ENCODE peak calls at places on chromosomes 5 and 9, in seven cellular contexts. One of them, this sample, is unnamed.

GRCh38 chr9:3906437-3907213 is 380.8 kb upstream of the RFX3 start:
- DNase-seq in AG04450: peak
- DNase-seq in cardiac muscle cell: peak
- DNase-seq in lower lobe of right lung: no peak
- DNase-seq in spleen: no peak
- DNase-seq in SJSA1: peak
- DNase-seq in foreskin keratinocyte: peak
- DNase-seq in this sample: no peak

GRCh38 chr5:109614316-109614715 is 75.4 kb upstream of the MAN2A1 start:
- DNase-seq in cardiac muscle cell: no peak
- DNase-seq in foreskin keratinocyte: no peak
- DNase-seq in spleen: no peak
- DNase-seq in lower lobe of right lung: no peak
- DNase-seq in SJSA1: no peak
- DNase-seq in AG04450: no peak
- DNase-seq in this sample: no peak

GRCh38 chr9:135494791-135495559 is 5.5 kb upstream of the MRPS2 start:
- DNase-seq in lower lobe of right lung: peak
- DNase-seq in SJSA1: no peak
- DNase-seq in foreskin keratinocyte: no peak
- DNase-seq in spleen: peak
- DNase-seq in cardiac muscle cell: no peak
- DNase-seq in AG04450: no peak
- DNase-seq in this sample: no peak

GRCh38 chr5:149471406-149472183 is 79.6 kb downstream of the CSNK1A1 start:
- DNase-seq in foreskin keratinocyte: peak
- DNase-seq in spleen: no peak
- DNase-seq in AG04450: no peak
- DNase-seq in lower lobe of right lung: no peak
- DNase-seq in cardiac muscle cell: peak
- DNase-seq in SJSA1: no peak
- DNase-seq in this sample: no peak

GRCh38 chr5:29780401-29780800 is 1413.1 kb upstream of the CDH6 start:
- DNase-seq in SJSA1: no peak
- DNase-seq in lower lobe of right lung: no peak
- DNase-seq in AG04450: no peak
- DNase-seq in spleen: no peak
- DNase-seq in foreskin keratinocyte: no peak
- DNase-seq in cardiac muscle cell: no peak
- DNase-seq in this sample: no peak

GRCh38 chr5:98299435-98299834 is 474.0 kb upstream of the RGMB start:
- DNase-seq in AG04450: no peak
- DNase-seq in foreskin keratinocyte: peak
- DNase-seq in cardiac muscle cell: no peak
- DNase-seq in spleen: no peak
- DNase-seq in SJSA1: no peak
- DNase-seq in lower lobe of right lung: no peak
- DNase-seq in this sample: no peak

GRCh38 chr5:135069895-135070657 is 36.0 kb upstream of the PITX1 start:
- DNase-seq in spleen: peak
- DNase-seq in AG04450: no peak
- DNase-seq in foreskin keratinocyte: no peak
- DNase-seq in SJSA1: no peak
- DNase-seq in lower lobe of right lung: no peak
- DNase-seq in cardiac muscle cell: no peak
- DNase-seq in this sample: no peak

GRCh38 chr9:524008-524407 is 309.3 kb downstream of the DOCK8 start:
- DNase-seq in AG04450: no peak
- DNase-seq in SJSA1: no peak
- DNase-seq in foreskin keratinocyte: peak
- DNase-seq in lower lobe of right lung: no peak
- DNase-seq in cardiac muscle cell: no peak
- DNase-seq in spleen: no peak
- DNase-seq in this sample: no peak

GRCh38 chr9:12680341-12680740 is 12.8 kb upstream of the TYRP1 start:
- DNase-seq in AG04450: no peak
- DNase-seq in spleen: no peak
- DNase-seq in lower lobe of right lung: no peak
- DNase-seq in foreskin keratinocyte: peak
- DNase-seq in cardiac muscle cell: peak
- DNase-seq in SJSA1: peak
- DNase-seq in this sample: no peak

GRCh38 chr9:109250311-109250741 is 70.5 kb downstream of the EPB41L4B start:
- DNase-seq in cardiac muscle cell: no peak
- DNase-seq in foreskin keratinocyte: no peak
- DNase-seq in lower lobe of right lung: no peak
- DNase-seq in SJSA1: no peak
- DNase-seq in AG04450: no peak
- DNase-seq in spleen: no peak
- DNase-seq in this sample: no peak

GRCh38 chr9:14271078-14271673 is 42.8 kb downstream of the NFIB start:
- DNase-seq in SJSA1: peak
- DNase-seq in spleen: no peak
- DNase-seq in lower lobe of right lung: no peak
- DNase-seq in cardiac muscle cell: peak
- DNase-seq in foreskin keratinocyte: no peak
- DNase-seq in AG04450: peak
- DNase-seq in this sample: no peak

GRCh38 chr9:99187311-99187710 is 34.4 kb downstream of the ALG2 start:
- DNase-seq in lower lobe of right lung: no peak
- DNase-seq in cardiac muscle cell: no peak
- DNase-seq in spleen: no peak
- DNase-seq in SJSA1: no peak
- DNase-seq in AG04450: no peak
- DNase-seq in foreskin keratinocyte: no peak
- DNase-seq in this sample: no peak

GRCh38 chr9:107260437-107261081 is 22.5 kb upstream of the RAD23B start:
- DNase-seq in lower lobe of right lung: no peak
- DNase-seq in spleen: no peak
- DNase-seq in SJSA1: no peak
- DNase-seq in foreskin keratinocyte: no peak
- DNase-seq in AG04450: no peak
- DNase-seq in cardiac muscle cell: no peak
- DNase-seq in this sample: no peak

GRCh38 chr9:95981741-95982390 is 106.4 kb downstream of the ERCC6L2 start:
- DNase-seq in SJSA1: peak
- DNase-seq in foreskin keratinocyte: no peak
- DNase-seq in lower lobe of right lung: no peak
- DNase-seq in cardiac muscle cell: no peak
- DNase-seq in AG04450: no peak
- DNase-seq in spleen: no peak
- DNase-seq in this sample: no peak

GRCh38 chr9:35277649-35278359 is 116.0 kb downstream of the UNC13B start:
- DNase-seq in spleen: no peak
- DNase-seq in SJSA1: no peak
- DNase-seq in AG04450: peak
- DNase-seq in cardiac muscle cell: peak
- DNase-seq in foreskin keratinocyte: no peak
- DNase-seq in lower lobe of right lung: no peak
- DNase-seq in this sample: no peak

GRCh38 chr5:139765409-139766217 is 30.0 kb upstream of the PSD2 start:
- DNase-seq in cardiac muscle cell: peak
- DNase-seq in AG04450: no peak
- DNase-seq in lower lobe of right lung: peak
- DNase-seq in SJSA1: peak
- DNase-seq in spleen: peak
- DNase-seq in foreskin keratinocyte: peak
- DNase-seq in this sample: no peak

GRCh38 chr9:27447036-27447700 is 76.9 kb upstream of the IFNK start:
- DNase-seq in lower lobe of right lung: no peak
- DNase-seq in spleen: no peak
- DNase-seq in AG04450: no peak
- DNase-seq in SJSA1: no peak
- DNase-seq in cardiac muscle cell: no peak
- DNase-seq in foreskin keratinocyte: no peak
- DNase-seq in this sample: no peak

GRCh38 chr5:80219381-80219780 is 36.5 kb downstream of the SERINC5 start:
- DNase-seq in cardiac muscle cell: no peak
- DNase-seq in foreskin keratinocyte: no peak
- DNase-seq in lower lobe of right lung: no peak
- DNase-seq in spleen: no peak
- DNase-seq in AG04450: no peak
- DNase-seq in SJSA1: no peak
- DNase-seq in this sample: no peak

GRCh38 chr5:142869883-142870282 is 99.7 kb downstream of the ARHGAP26 start:
- DNase-seq in AG04450: no peak
- DNase-seq in cardiac muscle cell: no peak
- DNase-seq in spleen: no peak
- DNase-seq in lower lobe of right lung: no peak
- DNase-seq in foreskin keratinocyte: no peak
- DNase-seq in SJSA1: no peak
- DNase-seq in this sample: no peak

GRCh38 chr5:171094356-171094755 is 214.7 kb upstream of the TLX3 start:
- DNase-seq in AG04450: no peak
- DNase-seq in spleen: no peak
- DNase-seq in foreskin keratinocyte: no peak
- DNase-seq in cardiac muscle cell: no peak
- DNase-seq in SJSA1: no peak
- DNase-seq in lower lobe of right lung: no peak
- DNase-seq in this sample: no peak

GRCh38 chr9:125176632-125177031 is 13.0 kb downstream of the PPP6C start:
- DNase-seq in foreskin keratinocyte: no peak
- DNase-seq in lower lobe of right lung: no peak
- DNase-seq in AG04450: no peak
- DNase-seq in cardiac muscle cell: no peak
- DNase-seq in SJSA1: no peak
- DNase-seq in spleen: no peak
- DNase-seq in this sample: no peak

GRCh38 chr9:129497064-129497836 is 123.7 kb downstream of the C9orf50 start:
- DNase-seq in cardiac muscle cell: no peak
- DNase-seq in AG04450: no peak
- DNase-seq in foreskin keratinocyte: no peak
- DNase-seq in lower lobe of right lung: no peak
- DNase-seq in SJSA1: peak
- DNase-seq in spleen: no peak
- DNase-seq in this sample: no peak

GRCh38 chr5:65157906-65158603 is 323.7 kb downstream of the ADAMTS6 start:
- DNase-seq in SJSA1: no peak
- DNase-seq in spleen: no peak
- DNase-seq in foreskin keratinocyte: peak
- DNase-seq in cardiac muscle cell: no peak
- DNase-seq in AG04450: no peak
- DNase-seq in lower lobe of right lung: no peak
- DNase-seq in this sample: no peak

GRCh38 chr9:131740898-131741297 is 1.0 kb upstream of the RAPGEF1 start:
- DNase-seq in foreskin keratinocyte: no peak
- DNase-seq in lower lobe of right lung: peak
- DNase-seq in cardiac muscle cell: no peak
- DNase-seq in spleen: peak
- DNase-seq in AG04450: no peak
- DNase-seq in SJSA1: no peak
- DNase-seq in this sample: no peak
- H3K27ac ChIP-seq in foreskin keratinocyte: no peak
- H3K27ac ChIP-seq in lower lobe of right lung: no peak
- H3K27ac ChIP-seq in cardiac muscle cell: no peak
- H3K27ac ChIP-seq in spleen: no peak
- H3K27ac ChIP-seq in AG04450: no peak
- H3K27ac ChIP-seq in SJSA1: no peak
- H3K27ac ChIP-seq in this sample: no peak

GRCh38 chr5:53322257-53322656 is 158.2 kb upstream of the FST start:
- DNase-seq in cardiac muscle cell: no peak
- DNase-seq in foreskin keratinocyte: peak
- DNase-seq in AG04450: no peak
- DNase-seq in SJSA1: peak
- DNase-seq in spleen: no peak
- DNase-seq in lower lobe of right lung: no peak
- DNase-seq in this sample: no peak

GRCh38 chr5:53321721-53322120 is 158.7 kb upstream of the FST start:
- DNase-seq in SJSA1: no peak
- DNase-seq in foreskin keratinocyte: no peak
- DNase-seq in lower lobe of right lung: no peak
- DNase-seq in cardiac muscle cell: no peak
- DNase-seq in AG04450: no peak
- DNase-seq in spleen: no peak
- DNase-seq in this sample: no peak

GRCh38 chr5:53323943-53324642 is 156.3 kb upstream of the FST start:
- DNase-seq in lower lobe of right lung: no peak
- DNase-seq in foreskin keratinocyte: peak
- DNase-seq in cardiac muscle cell: no peak
- DNase-seq in spleen: no peak
- DNase-seq in AG04450: no peak
- DNase-seq in SJSA1: no peak
- DNase-seq in this sample: no peak

GRCh38 chr5:53321073-53321472 is 159.4 kb upstream of the FST start:
- DNase-seq in cardiac muscle cell: no peak
- DNase-seq in foreskin keratinocyte: peak
- DNase-seq in spleen: no peak
- DNase-seq in AG04450: no peak
- DNase-seq in SJSA1: no peak
- DNase-seq in lower lobe of right lung: no peak
- DNase-seq in this sample: no peak

DNA sequence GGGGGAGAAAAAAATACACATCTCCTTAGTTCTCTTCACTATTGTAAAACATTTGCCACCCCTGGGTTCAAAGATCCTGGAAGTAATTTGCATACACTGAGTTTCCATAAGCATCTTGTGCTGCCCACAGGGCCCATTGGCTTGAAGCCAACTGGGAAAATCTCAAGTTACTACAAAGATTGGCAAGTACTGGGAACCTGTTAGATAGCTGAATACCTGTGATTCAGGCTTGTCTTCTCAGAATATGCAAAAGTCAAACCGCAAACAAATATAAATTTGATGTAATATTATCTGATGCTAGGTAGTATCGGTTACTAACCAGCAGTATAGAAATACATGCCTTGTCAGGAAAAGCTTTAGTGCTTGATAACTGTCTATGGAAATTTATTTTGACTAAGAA is 156.9 kb upstream of the FST start:
- DNase-seq in foreskin keratinocyte: peak
- DNase-seq in AG04450: no peak
- DNase-seq in cardiac muscle cell: no peak
- DNase-seq in lower lobe of right lung: no peak
- DNase-seq in spleen: no peak
- DNase-seq in SJSA1: no peak
- DNase-seq in this sample: no peak
- H3K27ac ChIP-seq in foreskin keratinocyte: peak
- H3K27ac ChIP-seq in AG04450: no peak
- H3K27ac ChIP-seq in cardiac muscle cell: no peak
- H3K27ac ChIP-seq in lower lobe of right lung: no peak
- H3K27ac ChIP-seq in spleen: no peak
- H3K27ac ChIP-seq in SJSA1: no peak
- H3K27ac ChIP-seq in this sample: no peak

GRCh38 chr5:145978171-145978570 is 41.8 kb downstream of the SH3RF2 start:
- DNase-seq in lower lobe of right lung: no peak
- DNase-seq in spleen: no peak
- DNase-seq in SJSA1: no peak
- DNase-seq in cardiac muscle cell: no peak
- DNase-seq in foreskin keratinocyte: no peak
- DNase-seq in AG04450: no peak
- DNase-seq in this sample: no peak
- H3K27ac ChIP-seq in lower lobe of right lung: no peak
- H3K27ac ChIP-seq in spleen: no peak
- H3K27ac ChIP-seq in SJSA1: no peak
- H3K27ac ChIP-seq in cardiac muscle cell: peak
- H3K27ac ChIP-seq in foreskin keratinocyte: no peak
- H3K27ac ChIP-seq in AG04450: no peak
- H3K27ac ChIP-seq in this sample: no peak

DNA sequence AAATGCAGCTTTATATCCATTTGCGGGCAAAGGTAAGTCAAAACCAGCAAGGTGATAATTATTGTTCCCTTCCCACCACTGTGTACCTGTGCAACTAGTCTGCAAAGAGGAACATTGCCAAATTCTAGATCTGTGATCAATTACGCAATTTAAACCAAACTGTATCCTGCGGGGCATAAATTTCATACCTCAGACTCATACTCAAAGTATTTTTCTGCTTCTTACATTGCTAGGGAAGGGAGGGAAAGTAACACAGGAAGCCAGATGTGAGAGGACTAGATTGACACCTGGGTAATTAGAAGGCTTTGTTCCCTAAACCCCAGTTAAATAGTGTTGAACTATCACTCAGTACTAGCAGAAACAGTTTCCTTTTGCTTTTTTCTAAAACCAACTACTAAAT is 240.2 kb upstream of the ZNF608 start:
- DNase-seq in SJSA1: no peak
- DNase-seq in AG04450: no peak
- DNase-seq in foreskin keratinocyte: peak
- DNase-seq in cardiac muscle cell: no peak
- DNase-seq in lower lobe of right lung: no peak
- DNase-seq in spleen: no peak
- DNase-seq in this sample: no peak
- H3K27ac ChIP-seq in SJSA1: no peak
- H3K27ac ChIP-seq in AG04450: no peak
- H3K27ac ChIP-seq in foreskin keratinocyte: no peak
- H3K27ac ChIP-seq in cardiac muscle cell: no peak
- H3K27ac ChIP-seq in lower lobe of right lung: no peak
- H3K27ac ChIP-seq in spleen: no peak
- H3K27ac ChIP-seq in this sample: no peak

This sample was measured in iPS DF 6.9.